ENCODE peak calls at places on chromosomes 7 and 10, in five cellular contexts. M is transverse colon, X is sigmoid colon, Y is K562, F is HepG2. C is an unnamed sample.

GRCh38 chr10:114285961-114286441 is 46.9 kb downstream of the VWA2 start:
- DNase-seq in F (no peak), X (peak; percentile 55), Y (no peak), M (no peak), C (no peak)

GRCh38 chr10:71727429-71728217 is 8.0 kb upstream of the C10orf105 start:
- DNase-seq in F (peak; percentile 60), M (peak; percentile 89), X (peak; percentile 87), Y (no peak), C (peak; percentile 92)

GRCh38 chr7:118195837-118196474 is 12.0 kb downstream of the LSM8 start:
- DNase-seq in Y (peak; percentile 55), M (peak; percentile 51), F (peak; percentile 61), X (no peak), C (no peak)

GRCh38 chr7:116417593-116418345 is 81.8 kb upstream of the CAV2 start:
- DNase-seq in M (no peak), X (no peak), Y (no peak), F (no peak), C (no peak)

GRCh38 chr10:76649723-76650127 is 987.9 kb downstream of the KCNMA1 start:
- DNase-seq in X (peak; percentile 93), F (no peak), Y (no peak), M (peak; percentile 51), C (no peak)

GRCh38 chr7:255038-255435 is 34.9 kb upstream of the FOXL3 start:
- DNase-seq in M (no peak), Y (no peak), F (no peak), X (no peak), C (no peak)

GRCh38 chr7:7535688-7536087 is at the start of gene COL28A1:
- DNase-seq in X (no peak), Y (no peak), F (no peak), M (no peak), C (no peak)

GRCh38 chr7:41045556-41046123 is 657.2 kb downstream of the INHBA start:
- DNase-seq in X (no peak), F (peak; percentile 3), Y (no peak), M (peak; percentile 33), C (no peak)

GRCh38 chr7:131819891-131820290 is 263.5 kb upstream of the PODXL start:
- DNase-seq in Y (no peak), M (no peak), F (no peak), X (no peak), C (no peak)

GRCh38 chr7:17940302-17941170 is at the start of gene SNX13:
- DNase-seq in X (peak; percentile 95), Y (peak; percentile 95), F (peak; percentile 87), M (peak; percentile 92), C (peak; percentile 95)

GRCh38 chr7:96657347-96658010 is 52.2 kb downstream of the SEM1 start:
- DNase-seq in M (no peak), X (no peak), F (no peak), Y (no peak), C (no peak)

GRCh38 chr7:30911561-30911969 is at the start of gene AQP1:
- DNase-seq in X (peak; percentile 96), F (no peak), Y (peak; percentile 36), M (peak; percentile 83), C (peak; percentile 82)

GRCh38 chr10:62880162-62880561 is 64.0 kb upstream of the EGR2 start:
- DNase-seq in X (no peak), Y (no peak), F (no peak), M (no peak), C (no peak)

GRCh38 chr10:81603106-81603620 is 271.8 kb upstream of the NRG3 start:
- DNase-seq in X (no peak), F (no peak), M (no peak), Y (no peak), C (no peak)

GRCh38 chr7:118573065-118573464 is 348.6 kb downstream of the ANKRD7 start:
- DNase-seq in Y (no peak), F (no peak), X (no peak), M (no peak), C (no peak)

GRCh38 chr7:85287126-85287825 is 100.4 kb upstream of the SEMA3D start:
- DNase-seq in M (no peak), F (no peak), X (no peak), Y (no peak), C (no peak)

GRCh38 chr7:70298780-70299446 is 700.6 kb downstream of the AUTS2 start:
- DNase-seq in X (no peak), F (no peak), M (no peak), Y (no peak), C (no peak)

GRCh38 chr10:24254180-24254579 is 45.2 kb downstream of the KIAA1217 start:
- DNase-seq in M (no peak), Y (no peak), X (no peak), F (no peak), C (no peak)

GRCh38 chr10:77809336-77809735 is 117.2 kb downstream of the DLG5 start:
- DNase-seq in F (no peak), X (no peak), Y (no peak), M (no peak), C (no peak)

GRCh38 chr7:105452085-105452484 is 63.4 kb upstream of the SRPK2 start:
- DNase-seq in Y (no peak), X (no peak), M (no peak), F (no peak), C (no peak)

GRCh38 chr7:2760098-2760889 is 72.3 kb downstream of the AMZ1 start:
- DNase-seq in Y (peak; percentile 35), X (peak; percentile 79), M (peak; percentile 88), F (peak; percentile 46), C (peak; percentile 82)

GRCh38 chr7:26485421-26486019 is 193.9 kb downstream of the SNX10 start:
- DNase-seq in Y (no peak), X (no peak), M (no peak), F (no peak), C (no peak)

GRCh38 chr10:124224331-124225028 is 131.1 kb upstream of the CHST15 start:
- DNase-seq in F (no peak), Y (no peak), M (no peak), X (no peak), C (no peak)

GRCh38 chr7:50509459-50509858 is 55.7 kb downstream of the DDC start:
- DNase-seq in M (no peak), F (no peak), X (no peak), Y (no peak), C (no peak)

GRCh38 chr10:103969857-103970627 is 3.1 kb downstream of the SLK start:
- DNase-seq in X (no peak), Y (no peak), M (no peak), F (no peak), C (no peak)

GRCh38 chr7:44104880-44105771 is 981 bp downstream of the AEBP1 start:
- DNase-seq in F (no peak), M (no peak), Y (no peak), X (peak; percentile 82), C (no peak)

GRCh38 chr10:69160809-69161225 is 19.2 kb upstream of the SUPV3L1 start:
- DNase-seq in Y (no peak), M (no peak), F (no peak), X (no peak), C (no peak)

GRCh38 chr7:26645126-26645525 is 219.3 kb downstream of the SKAP2 start:
- DNase-seq in Y (no peak), M (no peak), X (no peak), F (no peak), C (no peak)

GRCh38 chr10:131400518-131400917 is 89.0 kb upstream of the TCERG1L start:
- DNase-seq in X (no peak), F (no peak), M (no peak), Y (no peak), C (no peak)

GRCh38 chr7:112023282-112023681 is 182.9 kb downstream of the DOCK4 start:
- DNase-seq in F (no peak), Y (no peak), M (no peak), X (no peak), C (no peak)

GRCh38 chr7:132424821-132425739 is 151.2 kb downstream of the PLXNA4 start:
- DNase-seq in M (no peak), F (no peak), X (no peak), Y (no peak), C (no peak)

GRCh38 chr7:138865843-138866242 is 67.8 kb upstream of the ATP6V0A4 start:
- DNase-seq in M (no peak), F (no peak), X (no peak), Y (peak; percentile 40), C (no peak)
- TF ChIP-seq POLR2A in M (no peak), F (no peak), X (no peak), Y (no peak), C (no peak)

DNA sequence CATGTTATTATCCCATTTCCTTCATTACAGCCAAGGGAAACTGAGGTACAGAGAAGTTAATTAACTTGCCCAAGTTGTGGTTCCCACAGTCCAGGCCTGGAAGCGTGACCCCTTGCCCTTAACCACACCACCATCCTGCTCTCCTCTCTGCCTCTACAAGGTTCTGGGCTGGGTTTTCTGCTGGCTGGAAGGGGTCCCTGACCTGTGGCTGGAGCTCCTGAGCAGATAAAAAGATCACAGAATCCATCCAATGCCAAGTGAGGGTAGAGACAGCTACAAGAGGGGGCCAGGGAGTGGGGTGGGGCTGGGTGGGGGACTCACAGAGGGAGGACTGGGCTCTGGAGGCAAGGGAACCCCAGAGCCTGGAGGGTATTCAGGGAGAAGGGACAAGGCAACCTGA is 9.7 kb downstream of the ASB10 start:
- DNase-seq in X (no peak), M (no peak), Y (no peak), F (no peak), C (no peak)
- TF ChIP-seq POLR2AphosphoS5 in X (no peak), M (no peak), Y (no peak), F (no peak), C (no peak)

DNA sequence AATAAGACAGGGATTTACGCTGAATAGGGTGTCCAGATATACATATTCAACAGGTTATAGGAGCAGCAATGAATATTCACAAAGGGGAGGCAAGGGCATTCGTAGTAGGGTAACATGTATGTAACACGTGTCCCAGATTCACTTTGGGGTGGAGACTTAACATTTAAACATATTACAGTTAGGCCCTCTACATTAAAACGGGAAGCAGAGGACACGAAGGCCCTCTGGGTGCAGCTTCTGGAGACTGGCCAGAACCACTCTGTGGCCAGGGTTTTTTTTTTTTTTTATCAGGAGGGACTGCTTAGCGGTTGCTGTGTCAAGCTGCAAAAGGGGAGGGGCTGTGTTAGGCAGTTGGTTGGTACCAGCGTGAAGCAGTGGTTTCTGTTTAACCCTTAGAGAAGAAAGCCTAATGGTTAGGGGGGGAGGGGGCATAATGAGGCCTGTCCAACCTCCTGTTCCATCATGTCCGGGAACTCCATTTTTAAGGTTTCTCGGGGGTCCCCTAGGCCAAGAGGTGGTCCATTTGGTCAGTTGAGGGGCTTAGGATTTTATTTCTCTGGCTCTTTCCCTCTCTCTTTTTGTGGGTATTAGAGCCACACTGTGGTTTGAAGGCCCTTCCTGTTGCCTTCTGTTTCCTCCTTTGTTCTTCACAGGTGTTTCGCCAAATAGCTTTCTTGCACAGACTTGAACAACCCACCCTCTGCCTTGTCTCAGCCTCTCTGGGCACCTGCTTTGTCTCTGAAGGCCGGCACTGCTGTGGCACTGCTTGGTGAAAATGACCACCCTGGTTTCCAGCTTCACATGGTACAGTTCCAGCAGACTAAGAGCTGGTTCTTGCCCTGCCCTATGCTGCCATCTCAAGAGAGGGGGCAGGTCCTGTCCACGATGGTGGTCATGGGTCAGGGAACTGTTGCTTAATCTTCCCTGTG is 26.4 kb downstream of the PRF1 start:
- DNase-seq in X (peak; percentile 67), M (peak; percentile 66), F (peak; percentile 15), Y (peak; percentile 64), C (no peak)
- TF ChIP-seq EP300 in X (no peak), M (no peak), F (no peak), Y (peak; percentile 86), C (no peak)

DNA sequence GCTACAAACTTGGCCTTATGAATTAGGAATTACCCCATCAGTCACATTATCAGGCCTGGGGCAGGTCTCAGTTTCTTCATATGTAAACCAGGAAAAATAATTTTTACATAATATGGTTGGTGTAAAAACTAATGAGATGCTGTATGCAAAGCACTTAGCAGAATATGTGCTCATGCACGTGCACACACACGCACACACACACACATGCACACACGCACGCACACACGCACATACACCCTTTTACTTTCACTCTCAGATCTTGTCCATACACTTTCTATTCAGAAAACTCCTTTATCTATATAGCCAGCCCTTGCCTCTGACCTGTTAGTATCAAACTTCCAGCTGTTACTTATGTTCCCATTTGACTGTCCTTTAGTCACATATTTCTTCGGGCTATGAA is 92.7 kb downstream of the CREB5 start:
- DNase-seq in F (no peak), M (no peak), Y (no peak), X (no peak), C (no peak)
- TF ChIP-seq POLR2A in F (no peak), M (no peak), Y (no peak), X (no peak), C (no peak)

C was measured in suprapubic skin.